ENCODE peak calls at places on chromosome X, in seven cellular contexts. One of them, this sample, is unnamed.

GRCh38 chrX:47664737-47665136 is 5.8 kb upstream of the UXT start:
- DNase-seq in adipocyte: peak; percentile 21
- DNase-seq in Caco-2: no peak
- DNase-seq in IMR-90: peak; percentile 33
- DNase-seq in tibial nerve: no peak
- DNase-seq in CD4-positive, CD25-positive, alpha-beta regulatory T cell: no peak
- DNase-seq in upper lobe of right lung: no peak
- DNase-seq in this sample: no peak

GRCh38 chrX:137916090-137916746 is 350.3 kb downstream of the ZIC3 start:
- DNase-seq in adipocyte: no peak
- DNase-seq in Caco-2: no peak
- DNase-seq in IMR-90: no peak
- DNase-seq in tibial nerve: no peak
- DNase-seq in CD4-positive, CD25-positive, alpha-beta regulatory T cell: no peak
- DNase-seq in upper lobe of right lung: no peak
- DNase-seq in this sample: no peak

GRCh38 chrX:12988797-12989196 is 13.9 kb downstream of the TMSB4X start:
- DNase-seq in adipocyte: peak; percentile 68
- DNase-seq in Caco-2: peak; percentile 70
- DNase-seq in IMR-90: peak; percentile 74
- DNase-seq in tibial nerve: no peak
- DNase-seq in CD4-positive, CD25-positive, alpha-beta regulatory T cell: no peak
- DNase-seq in upper lobe of right lung: no peak
- DNase-seq in this sample: peak; percentile 53

GRCh38 chrX:9866633-9867032 is 80.4 kb downstream of the SHROOM2 start:
- DNase-seq in adipocyte: no peak
- DNase-seq in Caco-2: peak; percentile 47
- DNase-seq in IMR-90: no peak
- DNase-seq in tibial nerve: no peak
- DNase-seq in CD4-positive, CD25-positive, alpha-beta regulatory T cell: no peak
- DNase-seq in upper lobe of right lung: no peak
- DNase-seq in this sample: no peak

GRCh38 chrX:133054761-133055385 is 42.0 kb downstream of the USP26 start:
- DNase-seq in adipocyte: no peak
- DNase-seq in Caco-2: no peak
- DNase-seq in IMR-90: no peak
- DNase-seq in tibial nerve: no peak
- DNase-seq in CD4-positive, CD25-positive, alpha-beta regulatory T cell: no peak
- DNase-seq in upper lobe of right lung: no peak
- DNase-seq in this sample: no peak

GRCh38 chrX:150566734-150567182 is 1.7 kb upstream of the MTM1 start:
- DNase-seq in adipocyte: no peak
- DNase-seq in Caco-2: no peak
- DNase-seq in IMR-90: no peak
- DNase-seq in tibial nerve: no peak
- DNase-seq in CD4-positive, CD25-positive, alpha-beta regulatory T cell: no peak
- DNase-seq in upper lobe of right lung: no peak
- DNase-seq in this sample: no peak

GRCh38 chrX:47539860-47540259 is 21.1 kb upstream of the ARAF start:
- DNase-seq in adipocyte: no peak
- DNase-seq in Caco-2: no peak
- DNase-seq in IMR-90: peak; percentile 32
- DNase-seq in tibial nerve: no peak
- DNase-seq in CD4-positive, CD25-positive, alpha-beta regulatory T cell: no peak
- DNase-seq in upper lobe of right lung: no peak
- DNase-seq in this sample: no peak

GRCh38 chrX:141669689-141670088 is 28.9 kb downstream of the SPANXD start:
- DNase-seq in adipocyte: peak; percentile 1
- DNase-seq in Caco-2: no peak
- DNase-seq in IMR-90: no peak
- DNase-seq in tibial nerve: no peak
- DNase-seq in CD4-positive, CD25-positive, alpha-beta regulatory T cell: no peak
- DNase-seq in upper lobe of right lung: no peak
- DNase-seq in this sample: peak; percentile 35

GRCh38 chrX:31268359-31268758 is 196.5 kb upstream of the FTHL17 start:
- DNase-seq in adipocyte: peak; percentile 9
- DNase-seq in Caco-2: no peak
- DNase-seq in IMR-90: peak; percentile 16
- DNase-seq in tibial nerve: no peak
- DNase-seq in CD4-positive, CD25-positive, alpha-beta regulatory T cell: no peak
- DNase-seq in upper lobe of right lung: no peak
- DNase-seq in this sample: no peak

GRCh38 chrX:50281253-50281652 is 76.7 kb downstream of the CCNB3 start:
- DNase-seq in adipocyte: no peak
- DNase-seq in Caco-2: no peak
- DNase-seq in IMR-90: no peak
- DNase-seq in tibial nerve: no peak
- DNase-seq in CD4-positive, CD25-positive, alpha-beta regulatory T cell: no peak
- DNase-seq in upper lobe of right lung: no peak
- DNase-seq in this sample: no peak

GRCh38 chrX:41351923-41352322 is 18.0 kb downstream of the DDX3X start:
- DNase-seq in adipocyte: no peak
- DNase-seq in Caco-2: no peak
- DNase-seq in IMR-90: peak; percentile 10
- DNase-seq in tibial nerve: no peak
- DNase-seq in CD4-positive, CD25-positive, alpha-beta regulatory T cell: no peak
- DNase-seq in upper lobe of right lung: no peak
- DNase-seq in this sample: no peak

GRCh38 chrX:41347186-41347585 is 13.2 kb downstream of the DDX3X start:
- DNase-seq in adipocyte: no peak
- DNase-seq in Caco-2: no peak
- DNase-seq in IMR-90: no peak
- DNase-seq in tibial nerve: no peak
- DNase-seq in CD4-positive, CD25-positive, alpha-beta regulatory T cell: no peak
- DNase-seq in upper lobe of right lung: no peak
- DNase-seq in this sample: no peak

GRCh38 chrX:41350976-41351569 is 17.1 kb downstream of the DDX3X start:
- DNase-seq in adipocyte: no peak
- DNase-seq in Caco-2: no peak
- DNase-seq in IMR-90: peak; percentile 22
- DNase-seq in tibial nerve: no peak
- DNase-seq in CD4-positive, CD25-positive, alpha-beta regulatory T cell: no peak
- DNase-seq in upper lobe of right lung: no peak
- DNase-seq in this sample: no peak

GRCh38 chrX:41350150-41350975 is 16.4 kb downstream of the DDX3X start:
- DNase-seq in adipocyte: no peak
- DNase-seq in Caco-2: no peak
- DNase-seq in IMR-90: peak; percentile 51
- DNase-seq in tibial nerve: no peak
- DNase-seq in CD4-positive, CD25-positive, alpha-beta regulatory T cell: no peak
- DNase-seq in upper lobe of right lung: no peak
- DNase-seq in this sample: no peak

DNA sequence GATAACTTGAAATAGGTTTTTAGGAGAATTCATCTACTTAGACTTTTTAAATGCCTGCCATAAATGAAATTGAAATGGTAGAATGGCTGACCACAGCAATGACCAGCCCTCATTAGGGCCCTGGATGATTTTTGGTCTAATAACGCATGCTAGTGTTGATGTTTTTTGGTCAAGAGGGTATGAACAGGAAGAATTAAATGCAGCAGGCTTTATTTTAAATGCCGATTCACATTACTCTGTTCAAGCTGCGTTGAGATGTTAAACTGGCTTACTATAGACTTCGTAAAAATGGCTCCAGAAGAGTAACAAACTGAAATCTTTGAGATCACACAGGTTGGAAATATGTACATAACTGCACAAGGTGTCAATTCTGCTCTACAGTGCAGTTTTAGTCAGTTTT is 14.6 kb downstream of the DDX3X start:
- DNase-seq in adipocyte: no peak
- DNase-seq in Caco-2: no peak
- DNase-seq in IMR-90: no peak
- DNase-seq in tibial nerve: no peak
- DNase-seq in CD4-positive, CD25-positive, alpha-beta regulatory T cell: no peak
- DNase-seq in upper lobe of right lung: no peak
- DNase-seq in this sample: no peak
- H3K36me3 ChIP-seq in adipocyte: peaks cover 75% of the 10 kb centered on the region
- H3K36me3 ChIP-seq in Caco-2: no peaks in the 10 kb centered on the region
- H3K36me3 ChIP-seq in IMR-90: peaks cover 52% of the 10 kb centered on the region
- H3K36me3 ChIP-seq in tibial nerve: no peaks in the 10 kb centered on the region
- H3K36me3 ChIP-seq in CD4-positive, CD25-positive, alpha-beta regulatory T cell: peaks cover 50% of the 10 kb centered on the region
- H3K36me3 ChIP-seq in upper lobe of right lung: peaks cover 60% of the 10 kb centered on the region
- H3K36me3 ChIP-seq in this sample: peaks cover 69% of the 10 kb centered on the region

GRCh38 chrX:65720580-65720979 is 53.1 kb downstream of the MSN start:
- DNase-seq in adipocyte: no peak
- DNase-seq in Caco-2: no peak
- DNase-seq in IMR-90: no peak
- DNase-seq in tibial nerve: no peak
- DNase-seq in CD4-positive, CD25-positive, alpha-beta regulatory T cell: no peak
- DNase-seq in upper lobe of right lung: no peak
- DNase-seq in this sample: no peak
- H3K36me3 ChIP-seq in adipocyte: peaks cover 23% of the 10 kb centered on the region
- H3K36me3 ChIP-seq in Caco-2: no peaks in the 10 kb centered on the region
- H3K36me3 ChIP-seq in IMR-90: peaks cover 27% of the 10 kb centered on the region
- H3K36me3 ChIP-seq in tibial nerve: no peaks in the 10 kb centered on the region
- H3K36me3 ChIP-seq in CD4-positive, CD25-positive, alpha-beta regulatory T cell: peaks cover 37% of the 10 kb centered on the region
- H3K36me3 ChIP-seq in upper lobe of right lung: peaks cover 26% of the 10 kb centered on the region
- H3K36me3 ChIP-seq in this sample: peaks cover 49% of the 10 kb centered on the region

DNA sequence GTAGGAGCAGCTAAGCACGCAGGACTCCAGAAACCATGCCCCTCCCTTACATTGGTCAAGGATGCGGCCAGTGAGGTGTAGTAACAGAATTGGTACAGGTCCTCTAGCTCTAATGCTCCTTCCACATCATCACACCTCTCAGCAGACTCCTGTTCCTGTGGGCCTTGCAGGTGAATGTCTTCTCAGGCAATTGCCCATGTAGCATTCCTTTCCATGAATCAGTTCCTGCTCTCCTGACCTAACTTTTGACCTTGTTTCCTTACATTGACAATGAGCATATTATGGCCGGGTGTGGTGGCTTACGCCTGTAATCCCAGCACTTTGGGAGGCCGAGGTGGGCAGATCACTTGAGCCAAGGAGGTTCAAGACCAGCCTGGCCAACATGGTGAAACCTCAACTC is 31.3 kb downstream of the MAP7D3 start:
- DNase-seq in adipocyte: no peak
- DNase-seq in Caco-2: no peak
- DNase-seq in IMR-90: no peak
- DNase-seq in tibial nerve: no peak
- DNase-seq in CD4-positive, CD25-positive, alpha-beta regulatory T cell: no peak
- DNase-seq in upper lobe of right lung: no peak
- DNase-seq in this sample: no peak
- H3K36me3 ChIP-seq in adipocyte: peaks cover 77% of the 10 kb centered on the region
- H3K36me3 ChIP-seq in Caco-2: no peaks in the 10 kb centered on the region
- H3K36me3 ChIP-seq in IMR-90: peaks cover 13% of the 10 kb centered on the region
- H3K36me3 ChIP-seq in tibial nerve: no peaks in the 10 kb centered on the region
- H3K36me3 ChIP-seq in CD4-positive, CD25-positive, alpha-beta regulatory T cell: peaks cover 23% of the 10 kb centered on the region
- H3K36me3 ChIP-seq in upper lobe of right lung: peaks cover 20% of the 10 kb centered on the region
- H3K36me3 ChIP-seq in this sample: no peaks in the 10 kb centered on the region

GRCh38 chrX:43357741-43358140 is 298.4 kb upstream of the MAOA start:
- DNase-seq in adipocyte: no peak
- DNase-seq in Caco-2: no peak
- DNase-seq in IMR-90: no peak
- DNase-seq in tibial nerve: no peak
- DNase-seq in CD4-positive, CD25-positive, alpha-beta regulatory T cell: no peak
- DNase-seq in upper lobe of right lung: no peak
- DNase-seq in this sample: no peak
- H3K36me3 ChIP-seq in adipocyte: no peaks in the 10 kb centered on the region
- H3K36me3 ChIP-seq in Caco-2: no peaks in the 10 kb centered on the region
- H3K36me3 ChIP-seq in IMR-90: no peaks in the 10 kb centered on the region
- H3K36me3 ChIP-seq in tibial nerve: no peaks in the 10 kb centered on the region
- H3K36me3 ChIP-seq in CD4-positive, CD25-positive, alpha-beta regulatory T cell: no peaks in the 10 kb centered on the region
- H3K36me3 ChIP-seq in upper lobe of right lung: no peaks in the 10 kb centered on the region
- H3K36me3 ChIP-seq in this sample: no peaks in the 10 kb centered on the region

GRCh38 chrX:154362085-154362742 is 12.2 kb downstream of the FLNA start:
- DNase-seq in adipocyte: no peak
- DNase-seq in Caco-2: no peak
- DNase-seq in IMR-90: no peak
- DNase-seq in tibial nerve: no peak
- DNase-seq in CD4-positive, CD25-positive, alpha-beta regulatory T cell: no peak
- DNase-seq in upper lobe of right lung: no peak
- DNase-seq in this sample: no peak
- H3K36me3 ChIP-seq in adipocyte: peaks cover 89% of the 10 kb centered on the region
- H3K36me3 ChIP-seq in Caco-2: peaks cover 3% of the 10 kb centered on the region
- H3K36me3 ChIP-seq in IMR-90: peaks cover 91% of the 10 kb centered on the region
- H3K36me3 ChIP-seq in tibial nerve: peaks cover 21% of the 10 kb centered on the region
- H3K36me3 ChIP-seq in CD4-positive, CD25-positive, alpha-beta regulatory T cell: peaks cover 85% of the 10 kb centered on the region
- H3K36me3 ChIP-seq in upper lobe of right lung: peaks cover 90% of the 10 kb centered on the region
- H3K36me3 ChIP-seq in this sample: peaks cover 97% of the 10 kb centered on the region